ENCODE peak calls at places on chromosomes 13 and 19, in four cellular contexts. W, Y, Z and U are unnamed samples.

GRCh38 chr13:94063096-94063495 is 416.4 kb downstream of the DCT start:
- DNase-seq in Z (no peak), W (no peak), Y (no peak), U (no peak)

GRCh38 chr19:12946092-12946845 is 607 bp downstream of the RAD23A start:
- DNase-seq in Z (peak; percentile 41), W (no peak), Y (peak; percentile 85), U (no peak)

GRCh38 chr13:68176486-68176885 is 946.4 kb upstream of the PCDH9 start:
- DNase-seq in W (no peak), Y (no peak), Z (peak; percentile 4), U (no peak)

GRCh38 chr13:60562081-60562764 is 165.2 kb downstream of the TDRD3 start:
- DNase-seq in Y (no peak), W (no peak), Z (no peak), U (no peak)

GRCh38 chr19:5893296-5893903 is 10.2 kb downstream of the NDUFA11 start:
- DNase-seq in Z (no peak), W (no peak), Y (no peak), U (no peak)

GRCh38 chr13:52599853-52600603 is 42.2 kb upstream of the HNRNPA1L2 start:
- DNase-seq in Z (no peak), Y (peak; percentile 85), W (no peak), U (peak; percentile 42)

GRCh38 chr13:99979453-99980200 is 2.0 kb upstream of the ZIC2 start:
- DNase-seq in Z (no peak), Y (peak; percentile 56), W (no peak), U (peak; percentile 49)

GRCh38 chr19:13150919-13151604 is 851 bp downstream of the IER2 start:
- DNase-seq in Z (no peak), W (no peak), Y (no peak), U (no peak)

GRCh38 chr13:39516140-39516539 is 86.9 kb downstream of the LHFPL6 start:
- DNase-seq in Z (no peak), Y (peak; percentile 38), W (no peak), U (peak; percentile 64)

GRCh38 chr19:13978721-13979191 is 26.4 kb downstream of the DCAF15 start:
- DNase-seq in W (no peak), Z (no peak), Y (no peak), U (no peak)

GRCh38 chr13:65605386-65605785 is 1624.8 kb downstream of the PCDH9 start:
- DNase-seq in Y (no peak), W (no peak), Z (no peak), U (no peak)

GRCh38 chr19:34269968-34270621 is 15.7 kb downstream of the GARRE1 start:
- DNase-seq in Y (no peak), Z (no peak), W (peak; percentile 62), U (no peak)

GRCh38 chr13:26967119-26968038 is 204.2 kb downstream of the USP12 start:
- DNase-seq in Y (peak; percentile 63), W (no peak), Z (no peak), U (no peak)

GRCh38 chr19:33868821-33869412 is 72.2 kb downstream of the KCTD15 start:
- DNase-seq in W (no peak), Z (no peak), Y (peak; percentile 73), U (no peak)

GRCh38 chr13:71880753-71881541 is 13.9 kb upstream of the DACH1 start:
- DNase-seq in Y (no peak), W (no peak), Z (no peak), U (no peak)

GRCh38 chr13:94548382-94549240 is 47.3 kb downstream of the TGDS start:
- DNase-seq in Y (peak; percentile 49), Z (peak; percentile 40), W (peak; percentile 8), U (no peak)

DNA sequence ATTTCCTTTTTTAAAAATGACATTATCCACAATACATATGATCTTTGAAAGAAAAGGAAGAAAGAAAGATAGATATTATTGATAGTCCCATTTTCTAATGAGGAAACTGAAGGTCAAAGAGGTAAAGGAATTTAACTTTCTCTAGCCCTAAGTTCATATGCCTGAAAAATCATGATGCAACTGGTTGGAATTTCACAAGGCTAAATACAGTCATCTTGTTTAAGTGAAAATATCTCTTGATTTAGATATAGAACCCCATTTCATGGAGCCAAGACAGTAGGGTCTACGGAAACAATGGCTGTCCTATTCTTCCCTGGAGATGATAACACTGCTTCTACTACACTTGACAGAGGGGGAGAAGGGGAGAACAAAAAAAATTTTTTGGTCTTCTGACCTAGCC is 366.2 kb downstream of the DNAJC15 start:
- DNase-seq in Y (no peak), Z (no peak), W (no peak), U (no peak)
- TF ChIP-seq JUND in Y (no peak), Z (no peak), W (no peak), U (no peak)

GRCh38 chr19:17811681-17812080 is 9.6 kb downstream of the INSL3 start:
- DNase-seq in Z (no peak), W (no peak), Y (no peak), U (no peak)
- TF ChIP-seq JUND in Z (no peak), W (no peak), Y (no peak), U (no peak)

GRCh38 chr13:50509771-50510441 is 333.6 kb downstream of the DLEU7 start:
- DNase-seq in W (no peak), Y (no peak), Z (no peak), U (no peak)

GRCh38 chr13:50514249-50514648 is 329.2 kb downstream of the DLEU7 start:
- DNase-seq in Y (no peak), Z (no peak), W (no peak), U (no peak)

GRCh38 chr13:50513528-50513863 is 330.0 kb downstream of the DLEU7 start:
- DNase-seq in W (no peak), Y (no peak), Z (no peak), U (no peak)

GRCh38 chr13:50511877-50512332 is 331.6 kb downstream of the DLEU7 start:
- DNase-seq in W (peak; percentile 12), Y (no peak), Z (no peak), U (no peak)

GRCh38 chr13:50512602-50513527 is 330.6 kb downstream of the DLEU7 start:
- DNase-seq in Y (no peak), W (no peak), Z (no peak), U (no peak)
- TF ChIP-seq JUND in Y (no peak), W (no peak), Z (no peak), U (no peak)

GRCh38 chr19:30807263-30807662 is 435.1 kb downstream of the ZNF536 start:
- DNase-seq in Z (no peak), W (no peak), Y (no peak), U (no peak)
- TF ChIP-seq JUND in Z (no peak), W (no peak), Y (no peak), U (no peak)

DNA sequence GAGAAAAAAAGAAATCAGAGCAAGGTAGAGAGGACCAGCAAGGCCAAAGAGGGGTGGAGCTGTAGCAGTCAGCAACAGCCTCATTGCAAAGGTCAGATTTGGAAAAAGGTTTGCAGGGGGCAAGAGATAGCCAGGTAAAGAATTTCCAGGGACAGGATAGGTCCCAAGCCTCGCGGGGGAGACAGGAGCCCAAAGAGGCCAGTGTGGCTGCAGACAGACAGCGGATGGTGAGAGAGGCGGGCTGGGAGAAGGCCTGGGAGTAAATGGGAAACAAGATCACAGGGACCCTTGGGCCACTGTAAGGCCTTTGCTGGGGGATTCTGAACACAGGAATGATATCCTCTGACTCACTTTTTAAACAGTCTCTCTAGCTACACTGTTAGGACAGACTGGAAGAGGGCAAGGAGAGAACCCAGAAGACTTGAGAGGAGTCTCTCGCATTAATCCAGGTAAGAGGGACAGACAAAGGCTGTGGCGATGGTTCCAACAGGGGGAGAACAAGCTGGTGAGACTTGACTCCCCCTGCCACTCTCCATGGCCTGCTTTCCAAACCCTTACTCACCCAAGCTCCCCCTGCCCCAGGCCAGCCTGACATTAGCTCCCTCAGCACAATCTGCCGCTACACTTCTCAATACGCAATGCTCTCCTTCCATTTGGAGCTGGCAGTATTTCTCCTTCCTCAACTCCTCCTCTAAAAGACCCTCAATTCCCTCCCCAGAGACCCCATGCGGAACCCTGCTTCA is 31.8 kb downstream of the DOCK9 start:
- DNase-seq in W (no peak), Z (no peak), Y (no peak), U (no peak)
- TF ChIP-seq JUND in W (no peak), Z (no peak), Y (no peak), U (no peak)

DNA sequence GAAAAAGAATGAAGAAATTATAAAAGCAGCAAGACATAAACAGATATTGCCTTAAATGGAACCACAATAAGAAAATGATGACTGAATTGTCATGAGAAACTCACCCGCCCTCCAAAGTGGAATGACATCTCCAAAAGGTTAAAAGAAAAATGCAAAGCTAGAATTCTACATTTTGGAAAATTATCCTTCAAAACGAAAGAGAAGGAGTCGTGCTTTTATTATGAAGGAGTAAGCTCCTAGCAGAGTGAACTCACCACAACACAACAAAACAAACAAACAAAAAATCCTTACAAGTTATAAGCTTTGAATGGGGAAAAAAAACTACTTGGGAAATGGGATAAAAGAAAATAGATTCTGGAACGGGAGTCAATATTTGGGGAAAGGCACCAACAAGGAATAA is 6.7 kb downstream of the SIGLEC14 start:
- DNase-seq in Y (no peak), W (no peak), Z (no peak), U (no peak)
- TF ChIP-seq JUND in Y (no peak), W (no peak), Z (no peak), U (no peak)